ENCODE peak calls at places on chromosomes 4 and X, in six cellular contexts. C, T, X, V, N and W are unnamed samples.

GRCh38 chr4:72564184-72564583 is 4.8 kb downstream of the ADAMTS3 start:
- DNase-seq in C (no peak), T (no peak), X (peak), V (no peak), N (peak), W (no peak)

GRCh38 chr4:8379771-8380170 is 60.8 kb downstream of the ACOX3 start:
- DNase-seq in C (no peak), T (no peak), X (no peak), V (no peak), N (no peak), W (no peak)

GRCh38 chrX:75746891-75747639 is 38.0 kb downstream of the MAGEE2 start:
- DNase-seq in C (no peak), T (no peak), X (no peak), V (peak), N (peak), W (no peak)

GRCh38 chr4:52788806-52789205 is 37.6 kb upstream of the ERVMER34-1 start:
- DNase-seq in C (no peak), T (no peak), X (no peak), V (no peak), N (no peak), W (no peak)

GRCh38 chrX:30889147-30890125 is at the start of gene TAB3:
- DNase-seq in C (peak), T (peak), X (peak), V (peak), N (peak), W (peak)

GRCh38 chr4:159390648-159391047 is 287.8 kb downstream of the RAPGEF2 start:
- DNase-seq in C (no peak), T (no peak), X (peak), V (no peak), N (peak), W (no peak)

GRCh38 chr4:41307633-41308032 is 50.9 kb downstream of the UCHL1 start:
- DNase-seq in C (no peak), T (no peak), X (no peak), V (no peak), N (no peak), W (no peak)

GRCh38 chr4:118005883-118006282 is 28.4 kb upstream of the NDST3 start:
- DNase-seq in C (no peak), T (no peak), X (no peak), V (no peak), N (no peak), W (no peak)

GRCh38 chr4:61468091-61468720 is 268.1 kb downstream of the ADGRL3 start:
- DNase-seq in C (no peak), T (no peak), X (peak), V (no peak), N (peak), W (no peak)

GRCh38 chr4:84994280-84994679 is 27.8 kb upstream of the WDFY3 start:
- DNase-seq in C (no peak), T (no peak), X (peak), V (no peak), N (no peak), W (no peak)

GRCh38 chr4:85000343-85000742 is 33.9 kb upstream of the WDFY3 start:
- DNase-seq in C (no peak), T (no peak), X (no peak), V (no peak), N (no peak), W (no peak)

GRCh38 chr4:84995386-84995785 is 28.9 kb upstream of the WDFY3 start:
- DNase-seq in C (no peak), T (no peak), X (no peak), V (no peak), N (no peak), W (no peak)
- TF ChIP-seq CTCF in C (no peak), T (no peak), X (no peak), V (no peak), N (no peak), W (no peak)

DNA sequence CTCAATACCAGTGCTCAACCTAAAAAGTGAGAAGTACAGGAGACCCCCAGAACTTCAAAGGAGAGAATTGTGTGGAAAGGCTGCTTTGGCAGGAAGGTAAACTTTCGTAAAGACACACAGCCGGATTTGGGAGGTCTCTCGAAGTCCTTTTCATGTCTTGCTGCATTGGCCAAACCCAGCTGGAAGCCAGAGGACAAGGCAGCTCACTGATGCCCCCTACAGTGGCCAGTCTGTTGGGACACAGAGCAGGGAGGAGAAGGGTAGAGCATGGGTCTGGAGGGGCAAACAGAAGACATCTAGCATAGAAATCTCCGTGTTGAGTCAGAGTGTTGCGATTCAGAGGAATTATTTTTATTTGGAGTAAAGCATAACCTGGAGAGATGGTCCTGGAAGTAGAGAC is 198.9 kb downstream of the ANK2 start:
- DNase-seq in C (no peak), T (no peak), X (no peak), V (no peak), N (no peak), W (no peak)
- TF ChIP-seq CTCF in C (peak), T (no peak), X (no peak), V (no peak), N (no peak), W (no peak)

DNA sequence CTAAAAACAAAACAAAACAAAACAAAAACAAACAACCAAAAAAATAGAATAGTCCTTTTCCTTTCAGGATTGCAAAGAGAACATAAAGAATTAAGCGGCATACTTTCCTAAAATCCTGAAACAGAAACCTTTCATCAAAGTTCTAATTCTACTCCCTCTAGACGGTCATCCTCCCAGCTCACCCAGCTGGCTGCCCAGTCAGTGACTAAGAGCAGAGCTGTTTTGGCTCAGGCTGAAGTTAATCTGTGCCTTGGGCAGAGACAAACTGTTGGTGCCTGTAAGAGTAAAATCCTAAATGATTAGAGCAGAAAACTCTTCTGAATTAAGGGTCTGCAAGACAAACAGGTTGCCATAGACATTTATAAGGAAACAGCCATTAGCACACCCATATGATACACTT is 17.6 kb upstream of the WAS start:
- DNase-seq in C (no peak), T (no peak), X (no peak), V (no peak), N (peak), W (no peak)
- TF ChIP-seq CTCF in C (no peak), T (no peak), X (no peak), V (no peak), N (no peak), W (no peak)

GRCh38 chrX:39144323-39144722 is 343.1 kb downstream of the MID1IP1 start:
- DNase-seq in C (no peak), T (no peak), X (no peak), V (no peak), N (no peak), W (no peak)

GRCh38 chrX:39149761-39150160 is 348.5 kb downstream of the MID1IP1 start:
- DNase-seq in C (no peak), T (peak), X (peak), V (peak), N (peak), W (no peak)

GRCh38 chrX:39145859-39146258 is 344.6 kb downstream of the MID1IP1 start:
- DNase-seq in C (no peak), T (no peak), X (no peak), V (no peak), N (no peak), W (no peak)

GRCh38 chrX:39140581-39140980 is 339.3 kb downstream of the MID1IP1 start:
- DNase-seq in C (no peak), T (no peak), X (no peak), V (no peak), N (no peak), W (no peak)

DNA sequence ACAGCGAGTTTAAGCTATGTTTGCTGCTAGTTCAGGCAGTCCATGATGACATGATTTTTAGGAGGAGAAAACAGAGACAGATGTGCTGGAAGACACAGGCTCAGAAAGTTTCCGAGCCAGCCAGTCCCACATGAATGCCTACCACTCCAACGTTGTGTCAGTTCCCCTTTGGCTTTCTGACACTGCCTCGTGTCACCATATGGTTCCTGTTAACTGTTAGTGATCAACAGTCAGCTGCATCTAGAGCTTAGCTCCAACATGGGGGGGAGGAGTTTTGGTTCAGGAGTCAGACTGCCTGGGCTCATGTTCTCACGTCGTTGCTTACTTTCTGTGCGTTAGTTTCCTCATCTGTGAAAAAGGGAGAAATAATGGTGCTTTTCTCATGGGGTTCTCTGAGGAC is 343.7 kb downstream of the MID1IP1 start:
- DNase-seq in C (no peak), T (no peak), X (no peak), V (no peak), N (no peak), W (no peak)
- TF ChIP-seq CTCF in C (no peak), T (no peak), X (no peak), V (no peak), N (no peak), W (no peak)

DNA sequence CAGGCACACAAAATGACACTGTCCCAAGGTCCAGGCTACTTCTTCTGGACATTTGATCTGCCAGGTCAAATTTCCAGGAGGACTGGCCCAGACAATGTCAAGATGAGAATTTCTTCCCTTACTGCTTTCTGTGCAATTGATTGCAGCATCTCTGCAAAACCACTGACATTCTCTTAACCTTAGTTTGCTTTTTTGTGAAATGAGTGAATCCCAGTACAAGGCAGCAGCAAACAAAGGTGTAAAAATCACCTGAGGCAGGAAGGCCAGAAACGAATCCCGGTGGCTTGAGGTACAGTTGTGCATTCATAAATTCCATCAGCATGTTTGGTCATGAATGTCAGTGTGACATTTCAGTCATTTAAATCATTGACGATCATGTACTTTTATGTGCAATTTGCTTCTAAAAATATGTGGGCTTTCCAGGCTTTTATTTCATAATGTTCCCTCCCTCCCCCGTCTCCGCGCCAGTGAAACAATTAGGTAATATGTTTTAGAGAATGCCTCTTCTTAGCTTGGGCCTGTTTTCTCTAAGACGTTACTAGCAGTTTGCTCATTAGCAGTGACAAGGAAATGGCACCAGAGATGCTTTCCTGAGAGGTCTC is 39.2 kb downstream of the NHS start:
- DNase-seq in C (no peak), T (no peak), X (peak), V (no peak), N (peak), W (no peak)
- TF ChIP-seq CTCF in C (no peak), T (no peak), X (no peak), V (no peak), N (no peak), W (no peak)